ENCODE peak calls at places on chromosomes 12 and 14, in five cellular contexts. E is psoas muscle, M is uterus, H is IMR-90, Z is H1. S is an unnamed sample.
A peak's percentile ranks its signal among the peaks of the same experiment; 100 is the strongest.

GRCh38 chr12:95248604-95249355 is 31.2 kb downstream of the VEZT start:
- DNase-seq in E (no peak), M (no peak), H (peak; percentile 41), Z (no peak), S (no peak)

GRCh38 chr14:73058923-73059311 is 583 bp downstream of the RBM25 start:
- DNase-seq in E (no peak), M (no peak), H (peak; percentile 14), Z (peak; percentile 57), S (peak; percentile 8)

GRCh38 chr12:105330938-105331804 is 680 bp downstream of the C12orf75 start:
- DNase-seq in E (peak; percentile 56), M (peak; percentile 27), H (no peak), Z (no peak), S (no peak)

GRCh38 chr12:53443955-53444354 is 2.4 kb downstream of the PRR13 start:
- DNase-seq in E (no peak), M (no peak), H (no peak), Z (no peak), S (no peak)

GRCh38 chr14:52706286-52706685 is 714 bp upstream of the PSMC6 start:
- DNase-seq in E (no peak), M (no peak), H (peak; percentile 10), Z (no peak), S (no peak)

GRCh38 chr12:4015225-4016076 is 142.3 kb upstream of the PARP11 start:
- DNase-seq in E (no peak), M (no peak), H (no peak), Z (no peak), S (no peak)

GRCh38 chr14:81277096-81277495 is 56.3 kb upstream of the GTF2A1 start:
- DNase-seq in E (no peak), M (no peak), H (no peak), Z (no peak), S (no peak)

GRCh38 chr12:107165581-107165980 is 72.2 kb upstream of the CRY1 start:
- DNase-seq in E (no peak), M (no peak), H (no peak), Z (no peak), S (no peak)

GRCh38 chr12:52204931-52205505 is 13.2 kb upstream of the KRT80 start:
- DNase-seq in E (no peak), M (no peak), H (no peak), Z (no peak), S (no peak)

GRCh38 chr12:48810817-48811453 is 7.4 kb upstream of the CACNB3 start:
- DNase-seq in E (no peak), M (no peak), H (peak; percentile 98), Z (no peak), S (no peak)

GRCh38 chr14:72532686-72533454 is 361.0 kb downstream of the DPF3 start:
- DNase-seq in E (no peak), M (no peak), H (no peak), Z (no peak), S (no peak)

GRCh38 chr12:116135209-116135930 is 142.1 kb downstream of the MED13L start:
- DNase-seq in E (no peak), M (no peak), H (peak; percentile 83), Z (no peak), S (peak; percentile 77)

GRCh38 chr14:35044939-35045797 is 904 bp upstream of the FAM177A1 start:
- DNase-seq in E (no peak), M (no peak), H (peak; percentile 62), Z (no peak), S (no peak)

GRCh38 chr14:91283666-91284065 is 39.2 kb upstream of the GPR68 start:
- DNase-seq in E (no peak), M (no peak), H (peak; percentile 1), Z (no peak), S (no peak)

GRCh38 chr14:37122288-37122687 is 50.1 kb downstream of the SLC25A21 start:
- DNase-seq in E (no peak), M (no peak), H (peak; percentile 85), Z (no peak), S (peak; percentile 93)

GRCh38 chr12:117649796-117650195 is 288.4 kb upstream of the NOS1 start:
- DNase-seq in E (no peak), M (no peak), H (no peak), Z (no peak), S (no peak)

GRCh38 chr12:4829161-4829792 is 80.4 kb upstream of the KCNA1 start:
- DNase-seq in E (no peak), M (no peak), H (no peak), Z (no peak), S (no peak)

GRCh38 chr12:105462841-105463240 is 132.3 kb downstream of the C12orf75 start:
- DNase-seq in E (no peak), M (no peak), H (peak; percentile 61), Z (no peak), S (peak; percentile 84)

GRCh38 chr14:59126714-59127436 is 61.6 kb upstream of the DAAM1 start:
- DNase-seq in E (no peak), M (no peak), H (peak; percentile 64), Z (no peak), S (peak; percentile 44)

GRCh38 chr12:27236498-27236897 is 7.6 kb upstream of the STK38L start:
- DNase-seq in E (no peak), M (no peak), H (peak; percentile 50), Z (no peak), S (no peak)

GRCh38 chr14:93089501-93090269 is 26.0 kb downstream of the ITPK1 start:
- DNase-seq in E (no peak), M (no peak), H (no peak), Z (no peak), S (peak; percentile 26)

GRCh38 chr14:103209054-103209453 is 85.8 kb downstream of the TNFAIP2 start:
- DNase-seq in E (no peak), M (no peak), H (no peak), Z (no peak), S (no peak)

GRCh38 chr12:84805474-84805858 is 107.1 kb downstream of the SLC6A15 start:
- DNase-seq in E (no peak), M (no peak), H (no peak), Z (no peak), S (no peak)

GRCh38 chr12:121781751-121782615 is 11.5 kb downstream of the RHOF start:
- DNase-seq in E (no peak), M (no peak), H (peak; percentile 72), Z (no peak), S (no peak)

GRCh38 chr12:56951582-56952339 is 5.6 kb downstream of the RDH16 start:
- DNase-seq in E (no peak), M (no peak), H (no peak), Z (no peak), S (no peak)

DNA sequence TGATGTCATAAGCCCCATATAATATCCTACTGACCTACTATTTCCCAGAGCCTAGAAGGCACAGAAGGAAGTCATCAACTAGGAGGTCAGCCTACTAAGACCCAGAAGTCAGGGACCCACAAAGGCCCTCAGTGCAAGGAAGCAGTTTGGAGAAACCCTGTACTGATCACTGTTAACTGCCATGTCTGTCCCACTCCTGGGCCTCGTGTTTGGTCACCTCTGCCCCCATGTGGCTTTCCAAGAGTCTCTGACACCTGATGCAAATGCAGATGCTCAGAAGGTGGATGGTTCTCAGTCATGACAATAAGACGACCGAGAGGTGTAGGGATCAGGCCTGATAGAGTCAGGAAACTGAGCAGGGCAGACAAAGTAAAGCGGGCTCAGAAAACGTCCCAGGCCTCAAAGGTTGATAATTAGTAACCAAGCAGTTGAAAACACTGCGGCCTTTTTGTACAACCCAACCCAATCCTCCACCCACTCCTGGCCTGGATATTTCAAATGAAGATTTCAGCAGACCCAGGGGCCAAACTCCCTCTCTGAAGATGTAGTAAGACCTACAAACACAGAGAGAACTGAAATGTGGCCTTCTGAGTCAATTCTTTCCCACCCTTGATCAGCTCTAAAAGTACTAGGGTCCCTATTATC is 23.4 kb downstream of the PRKAB1 start:
- DNase-seq in E (no peak), M (no peak), H (no peak), Z (no peak), S (no peak)
- H3K27ac ChIP-seq in E (no peak overlapping the region), M (no peak overlapping the region), H (no peak overlapping the region), Z (no peak overlapping the region), S (no peak overlapping the region)

GRCh38 chr12:114680498-114681148 is 3.4 kb downstream of the TBX3 start:
- DNase-seq in E (no peak), M (no peak), H (no peak), Z (no peak), S (no peak)

GRCh38 chr12:114682920-114683708 is 861 bp downstream of the TBX3 start:
- DNase-seq in E (no peak), M (no peak), H (no peak), Z (peak; percentile 78), S (no peak)

GRCh38 chr12:114683709-114684097 is 272 bp downstream of the TBX3 start:
- DNase-seq in E (no peak), M (no peak), H (no peak), Z (no peak), S (no peak)

GRCh38 chr12:114681149-114681849 is 2.7 kb downstream of the TBX3 start:
- DNase-seq in E (no peak), M (no peak), H (peak; percentile 65), Z (no peak), S (no peak)

DNA sequence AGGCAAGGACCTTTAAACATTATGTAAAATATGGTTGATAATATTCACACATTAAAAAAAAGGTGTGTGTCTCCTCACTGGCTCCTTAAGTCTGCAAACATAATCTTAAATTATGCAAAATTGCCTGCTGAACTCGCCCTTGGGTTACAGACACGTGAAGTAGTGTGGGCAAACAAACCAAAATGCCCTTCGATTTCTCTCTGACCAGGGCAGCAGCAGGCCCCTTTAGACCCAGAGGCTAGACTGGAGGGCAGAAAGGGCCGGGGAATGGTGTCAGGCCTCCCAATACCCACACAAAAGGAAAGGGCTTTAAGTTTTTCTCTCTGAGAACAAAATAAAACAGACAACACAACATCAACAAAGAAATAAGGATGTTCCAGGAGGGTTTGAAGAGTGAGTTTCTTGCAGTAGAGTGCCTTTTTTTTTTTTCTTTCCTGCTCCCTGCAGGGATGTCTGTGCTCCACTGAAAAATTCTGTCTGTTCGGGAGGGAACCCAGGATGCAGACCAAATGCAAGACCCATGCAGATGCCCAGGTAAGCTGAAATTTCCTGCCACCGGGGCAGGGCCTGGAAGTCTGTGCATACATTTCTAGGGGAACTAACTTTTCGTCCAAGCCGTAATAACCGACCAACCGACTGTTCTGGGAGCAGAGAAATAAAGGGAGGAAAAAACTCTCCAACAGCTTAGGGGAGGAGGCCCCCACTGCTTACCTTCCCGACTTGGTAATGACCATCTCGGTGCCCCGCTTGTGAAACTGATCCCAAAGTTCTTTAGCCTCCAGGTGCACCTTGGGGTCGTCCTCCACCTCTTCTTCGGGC is 1.7 kb downstream of the TBX3 start:
- DNase-seq in E (no peak), M (no peak), H (no peak), Z (no peak), S (no peak)
- H3K27me3 ChIP-seq in E (peaks cover 2% of the 10 kb centered on the region), M (no peaks in the 10 kb centered on the region), H (no peaks in the 10 kb centered on the region), Z (peaks cover 75% of the 10 kb centered on the region), S (no peaks in the 10 kb centered on the region)

GRCh38 chr12:54563787-54564186 is 14.4 kb downstream of the PDE1B start:
- DNase-seq in E (no peak), M (no peak), H (no peak), Z (no peak), S (no peak)
- H3K4me1 ChIP-seq in E (no peaks in the 10 kb centered on the region), M (no peaks in the 10 kb centered on the region), H (no peaks in the 10 kb centered on the region), Z (peaks cover 10% of the 10 kb centered on the region), S (no peaks in the 10 kb centered on the region)

GRCh38 chr12:123145211-123145610 is 5.7 kb downstream of the PITPNM2 start:
- DNase-seq in E (no peak), M (no peak), H (no peak), Z (no peak), S (no peak)

GRCh38 chr12:123142518-123142840 is 8.4 kb downstream of the PITPNM2 start:
- DNase-seq in E (no peak), M (no peak), H (no peak), Z (no peak), S (no peak)

GRCh38 chr12:123141615-123142517 is 9.0 kb downstream of the PITPNM2 start:
- DNase-seq in E (no peak), M (peak; percentile 63), H (peak; percentile 84), Z (no peak), S (no peak)

GRCh38 chr12:123143753-123144461 is 7.0 kb downstream of the PITPNM2 start:
- DNase-seq in E (no peak), M (no peak), H (no peak), Z (no peak), S (no peak)

GRCh38 chr12:123142948-123143752 is 7.7 kb downstream of the PITPNM2 start:
- DNase-seq in E (no peak), M (peak; percentile 34), H (no peak), Z (no peak), S (no peak)
- H3K27ac ChIP-seq in E (no peak overlapping the region), M (peak overlapping the region; percentile 76), H (no peak overlapping the region), Z (no peak overlapping the region), S (no peak overlapping the region)